ENCODE peak calls at places on chromosomes 7 and 10, in ten cellular contexts. M, S, P, I, T, K, Y, A, G and Z are unnamed samples. For H3K36me3, the result is how much of the 10 kb centered on the place peaks cover.

GRCh38 chr10:103800789-103801540 is 54.4 kb downstream of the SH3PXD2A start:
- DNase-seq in M (no peak), S (peak), P (peak), I (no peak), T (peak), K (no peak), Y (no peak), A (peak), G (no peak), Z (peak)

GRCh38 chr7:20577362-20578069 is 38.0 kb upstream of the ABCB5 start:
- DNase-seq in M (no peak), S (peak), P (no peak), I (no peak), T (no peak), K (no peak), Y (no peak), A (no peak), G (peak), Z (peak)

GRCh38 chr10:87961314-87961713 is 97.9 kb downstream of the PTEN start:
- DNase-seq in M (no peak), S (peak), P (no peak), I (no peak), T (no peak), K (no peak), Y (no peak), A (no peak), G (peak), Z (no peak)

GRCh38 chr7:12607134-12607533 is 36.6 kb downstream of the SCIN start:
- DNase-seq in M (no peak), S (no peak), P (no peak), I (no peak), T (no peak), K (no peak), Y (no peak), A (no peak), G (no peak), Z (peak)

GRCh38 chr10:100621360-100622205 is 85.8 kb downstream of the HIF1AN start:
- DNase-seq in M (no peak), S (peak), P (no peak), I (no peak), T (peak), K (no peak), Y (no peak), A (peak), G (peak), Z (no peak)

GRCh38 chr7:29106128-29106988 is 40.0 kb downstream of the CPVL start:
- DNase-seq in M (peak), S (peak), P (no peak), I (no peak), T (no peak), K (peak), Y (no peak), A (no peak), G (peak), Z (peak)

GRCh38 chr10:117126034-117126433 is 12.0 kb downstream of the VAX1 start:
- DNase-seq in M (no peak), S (no peak), P (no peak), I (no peak), T (no peak), K (no peak), Y (no peak), A (no peak), G (no peak), Z (no peak)

GRCh38 chr10:43793714-43794113 is 145.0 kb upstream of the ZNF32 start:
- DNase-seq in M (no peak), S (peak), P (no peak), I (no peak), T (no peak), K (no peak), Y (no peak), A (no peak), G (peak), Z (no peak)

GRCh38 chr10:74976565-74976964 is 134.9 kb upstream of the SAMD8 start:
- DNase-seq in M (peak), S (no peak), P (no peak), I (no peak), T (no peak), K (no peak), Y (no peak), A (no peak), G (no peak), Z (no peak)
- H3K36me3 ChIP-seq in M (under half), S (under half), P (under half), I (under half), T (under half), K (under half), Y (under half), A (under half), G (under half), Z (under half)

GRCh38 chr7:150631866-150632864 is at the start of gene GIMAP6:
- DNase-seq in M (no peak), S (no peak), P (peak), I (peak), T (peak), K (no peak), Y (no peak), A (peak), G (no peak), Z (no peak)
- H3K4me3 ChIP-seq in M (no peak), S (no peak), P (peak), I (peak), T (peak), K (peak), Y (no peak), A (peak), G (no peak), Z (no peak)

GRCh38 chr7:33101916-33102315 is 7.3 kb downstream of the RP9 start:
- DNase-seq in M (no peak), S (peak), P (no peak), I (no peak), T (no peak), K (no peak), Y (no peak), A (no peak), G (peak), Z (no peak)
- H3K36me3 ChIP-seq in M (half or more), S (under half), P (under half), I (under half), T (under half), K (half or more), Y (under half), A (half or more), G (under half), Z (under half)

GRCh38 chr10:29746080-29746797 is 111.5 kb upstream of the SVIL start:
- DNase-seq in M (peak), S (peak), P (no peak), I (no peak), T (no peak), K (no peak), Y (no peak), A (no peak), G (peak), Z (no peak)

GRCh38 chr10:29749150-29749549 is 114.4 kb upstream of the SVIL start:
- DNase-seq in M (no peak), S (peak), P (no peak), I (no peak), T (no peak), K (no peak), Y (no peak), A (no peak), G (no peak), Z (no peak)

GRCh38 chr10:29751232-29751631 is 116.5 kb upstream of the SVIL start:
- DNase-seq in M (no peak), S (no peak), P (no peak), I (no peak), T (no peak), K (no peak), Y (no peak), A (no peak), G (no peak), Z (no peak)

GRCh38 chr10:29751686-29752085 is 116.9 kb upstream of the SVIL start:
- DNase-seq in M (no peak), S (no peak), P (no peak), I (no peak), T (no peak), K (no peak), Y (no peak), A (no peak), G (no peak), Z (no peak)

DNA sequence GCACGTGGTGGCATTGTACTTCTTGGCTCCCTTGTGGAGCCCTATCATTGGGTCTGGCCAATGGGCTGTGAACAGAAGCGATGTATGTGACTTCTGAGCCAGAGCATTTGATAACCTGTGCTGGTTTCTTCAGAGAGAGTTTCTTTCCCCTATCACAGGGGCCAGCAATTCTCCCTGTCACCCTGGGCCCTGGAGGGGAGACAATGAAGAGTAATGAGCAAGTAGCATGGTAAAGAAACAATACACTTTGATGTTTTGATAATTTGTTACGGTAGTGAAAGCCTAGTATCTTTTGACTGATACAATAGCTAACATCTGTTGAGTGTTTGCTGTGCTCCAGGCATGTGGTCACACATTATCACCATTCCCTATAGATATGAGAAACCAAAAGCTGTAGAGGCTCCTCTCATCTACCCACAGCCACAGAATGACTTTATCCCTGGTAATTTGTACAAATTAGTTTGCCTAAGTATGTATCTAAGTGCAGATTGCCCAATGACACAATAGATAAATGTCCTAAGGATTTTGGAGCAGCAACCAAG is 113.4 kb upstream of the SVIL start:
- DNase-seq in M (no peak), S (no peak), P (no peak), I (no peak), T (no peak), K (no peak), Y (no peak), A (no peak), G (peak), Z (no peak)
- H3K4me3 ChIP-seq in M (no peak), S (no peak), P (no peak), I (no peak), T (no peak), K (no peak), Y (no peak), A (no peak), G (no peak), Z (no peak)

DNA sequence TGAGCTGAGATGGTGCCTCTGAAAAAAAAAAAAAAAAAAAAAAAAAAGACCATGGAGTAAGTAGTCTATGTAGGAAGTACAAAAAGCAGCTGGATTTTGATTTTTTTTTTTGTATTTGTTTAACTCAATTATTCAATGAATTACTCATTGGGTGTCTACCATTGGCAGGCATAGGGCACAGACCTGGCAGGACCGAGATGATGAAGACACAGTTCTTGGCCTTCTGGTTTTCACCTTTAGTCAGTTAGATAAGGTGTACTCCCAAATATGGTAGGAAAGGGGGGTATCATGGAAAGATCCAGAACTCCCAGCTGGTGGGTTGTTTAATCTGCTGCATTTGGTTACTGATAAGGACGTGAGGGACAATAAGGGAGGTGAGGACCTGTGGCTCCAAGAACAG is 97.1 kb upstream of the NMT2 start:
- DNase-seq in M (no peak), S (no peak), P (no peak), I (no peak), T (no peak), K (no peak), Y (no peak), A (no peak), G (no peak), Z (no peak)
- H3K36me3 ChIP-seq in M (under half), S (under half), P (under half), I (under half), T (under half), K (under half), Y (under half), A (under half), G (under half), Z (under half)

DNA sequence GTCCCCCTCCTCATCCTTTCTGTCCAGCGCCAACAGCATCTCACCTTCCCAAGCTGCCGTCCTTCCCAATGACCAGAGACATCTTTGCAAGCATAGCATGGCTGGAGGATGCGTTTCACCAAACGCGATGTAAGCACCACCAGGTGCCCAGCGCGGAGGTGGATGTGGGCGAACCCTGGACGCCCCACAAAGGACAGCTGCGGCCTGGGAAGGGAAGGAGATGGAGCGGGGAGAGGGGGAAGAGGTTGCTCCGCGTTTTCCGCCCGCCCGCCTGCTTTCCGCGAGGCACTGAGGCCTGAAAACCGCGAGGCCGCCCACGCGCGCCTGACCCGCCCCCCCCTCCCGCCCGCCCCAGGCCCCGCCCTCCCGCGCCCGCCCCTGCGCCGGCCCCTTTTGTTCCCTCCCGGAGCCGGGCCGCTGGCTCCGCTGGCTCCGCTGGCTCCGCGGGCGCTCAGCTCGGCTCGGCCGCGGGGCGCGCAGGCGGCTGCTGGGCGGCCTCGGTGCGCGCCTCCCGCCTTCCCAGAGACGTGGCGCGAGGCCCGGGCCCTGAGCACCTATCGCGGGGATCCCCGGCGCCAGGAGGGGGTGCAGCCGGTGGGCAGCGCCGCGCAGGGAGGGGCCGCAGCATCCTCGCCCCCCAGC is at the start of gene CLIP2:
- DNase-seq in M (peak), S (peak), P (peak), I (peak), T (peak), K (peak), Y (peak), A (peak), G (peak), Z (peak)
- H3K4me3 ChIP-seq in M (peak), S (peak), P (peak), I (peak), T (peak), K (peak), Y (peak), A (peak), G (peak), Z (peak)

GRCh38 chr10:110802090-110802489 is 69.6 kb upstream of the PDCD4 start:
- DNase-seq in M (no peak), S (peak), P (no peak), I (no peak), T (no peak), K (no peak), Y (no peak), A (no peak), G (peak), Z (no peak)
- H3K36me3 ChIP-seq in M (under half), S (under half), P (under half), I (under half), T (under half), K (under half), Y (under half), A (under half), G (under half), Z (under half)

GRCh38 chr10:132294561-132295320 is 13.0 kb downstream of the STK32C start:
- DNase-seq in M (no peak), S (no peak), P (no peak), I (no peak), T (no peak), K (no peak), Y (peak), A (no peak), G (no peak), Z (peak)
- H3K4me3 ChIP-seq in M (no peak), S (no peak), P (no peak), I (no peak), T (no peak), K (no peak), Y (no peak), A (no peak), G (no peak), Z (no peak)

GRCh38 chr7:863106-863505 is 13.2 kb upstream of the GET4 start:
- DNase-seq in M (no peak), S (no peak), P (no peak), I (no peak), T (no peak), K (no peak), Y (no peak), A (no peak), G (no peak), Z (no peak)
- H3K36me3 ChIP-seq in M (half or more), S (under half), P (under half), I (under half), T (under half), K (half or more), Y (under half), A (half or more), G (half or more), Z (under half)